ENCODE peak calls at places on chromosomes 6 and 20, in eight cellular contexts. One of them, this sample, is unnamed.
A peak's percentile ranks its signal among the peaks of the same experiment; 100 is the strongest.

GRCh38 chr6:129753422-129753821 is 43.4 kb upstream of the ARHGAP18 start:
- DNase-seq in PC-3: no peak
- DNase-seq in tibial nerve: no peak
- DNase-seq in sigmoid colon: no peak
- DNase-seq in CD8-positive, alpha-beta memory T cell: no peak
- DNase-seq in kidney: no peak
- DNase-seq in colonic mucosa: no peak
- DNase-seq in stomach: no peak
- DNase-seq in this sample: no peak

GRCh38 chr6:167750956-167751358 is 75.8 kb upstream of the AFDN start:
- DNase-seq in kidney: peak; percentile 94
- DNase-seq in stomach: peak; percentile 95
- DNase-seq in PC-3: peak; percentile 69
- DNase-seq in tibial nerve: no peak
- DNase-seq in CD8-positive, alpha-beta memory T cell: no peak
- DNase-seq in colonic mucosa: peak; percentile 80
- DNase-seq in sigmoid colon: peak; percentile 62
- DNase-seq in this sample: no peak

GRCh38 chr6:156021746-156022396 is 566.2 kb upstream of the NOX3 start:
- DNase-seq in colonic mucosa: no peak
- DNase-seq in kidney: no peak
- DNase-seq in CD8-positive, alpha-beta memory T cell: no peak
- DNase-seq in PC-3: peak; percentile 59
- DNase-seq in sigmoid colon: no peak
- DNase-seq in tibial nerve: no peak
- DNase-seq in stomach: no peak
- DNase-seq in this sample: no peak

GRCh38 chr6:39642300-39642699 is 82.9 kb downstream of the KIF6 start:
- DNase-seq in tibial nerve: no peak
- DNase-seq in CD8-positive, alpha-beta memory T cell: no peak
- DNase-seq in PC-3: no peak
- DNase-seq in colonic mucosa: no peak
- DNase-seq in kidney: no peak
- DNase-seq in sigmoid colon: no peak
- DNase-seq in stomach: no peak
- DNase-seq in this sample: no peak

GRCh38 chr6:132053523-132053922 is 102.4 kb upstream of the CCN2 start:
- DNase-seq in CD8-positive, alpha-beta memory T cell: no peak
- DNase-seq in stomach: no peak
- DNase-seq in tibial nerve: no peak
- DNase-seq in PC-3: no peak
- DNase-seq in sigmoid colon: no peak
- DNase-seq in kidney: no peak
- DNase-seq in colonic mucosa: no peak
- DNase-seq in this sample: no peak

GRCh38 chr6:155171747-155172191 is 92.0 kb upstream of the CLDN20 start:
- DNase-seq in tibial nerve: no peak
- DNase-seq in CD8-positive, alpha-beta memory T cell: no peak
- DNase-seq in kidney: no peak
- DNase-seq in stomach: no peak
- DNase-seq in colonic mucosa: no peak
- DNase-seq in PC-3: no peak
- DNase-seq in sigmoid colon: no peak
- DNase-seq in this sample: no peak

GRCh38 chr20:3010985-3011723 is 32.3 kb upstream of the GNRH2 start:
- DNase-seq in sigmoid colon: no peak
- DNase-seq in PC-3: peak; percentile 24
- DNase-seq in colonic mucosa: no peak
- DNase-seq in tibial nerve: no peak
- DNase-seq in stomach: no peak
- DNase-seq in CD8-positive, alpha-beta memory T cell: no peak
- DNase-seq in kidney: no peak
- DNase-seq in this sample: no peak

GRCh38 chr6:44606506-44606905 is 219.0 kb downstream of the CDC5L start:
- DNase-seq in colonic mucosa: no peak
- DNase-seq in CD8-positive, alpha-beta memory T cell: no peak
- DNase-seq in tibial nerve: peak; percentile 49
- DNase-seq in sigmoid colon: no peak
- DNase-seq in stomach: no peak
- DNase-seq in PC-3: no peak
- DNase-seq in kidney: no peak
- DNase-seq in this sample: no peak

DNA sequence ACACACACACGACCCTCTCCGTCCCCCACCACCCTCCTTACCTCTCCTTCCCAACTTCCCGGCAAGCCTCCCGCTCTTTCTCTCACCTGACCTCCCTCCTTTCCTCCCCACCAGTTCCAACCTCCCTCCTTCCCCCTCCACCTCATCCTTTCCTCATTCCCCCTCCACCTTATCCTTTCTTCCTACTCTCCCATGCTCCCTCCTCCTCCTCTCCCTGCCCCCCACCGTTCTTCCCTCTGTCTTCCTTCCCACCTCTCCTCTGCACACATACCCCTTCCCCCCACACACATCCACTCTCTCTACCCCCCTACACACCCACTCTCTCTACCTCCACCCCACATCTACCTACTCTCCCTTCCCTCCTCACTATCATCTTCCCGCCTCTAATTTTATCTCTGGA is 144.2 kb downstream of the TBC1D32 start:
- DNase-seq in tibial nerve: no peak
- DNase-seq in kidney: no peak
- DNase-seq in sigmoid colon: no peak
- DNase-seq in stomach: no peak
- DNase-seq in colonic mucosa: no peak
- DNase-seq in PC-3: no peak
- DNase-seq in CD8-positive, alpha-beta memory T cell: no peak
- DNase-seq in this sample: no peak
- H3K4me3 ChIP-seq in tibial nerve: no peak overlapping the region
- H3K4me3 ChIP-seq in kidney: no peak overlapping the region
- H3K4me3 ChIP-seq in sigmoid colon: no peak overlapping the region
- H3K4me3 ChIP-seq in stomach: no peak overlapping the region
- H3K4me3 ChIP-seq in colonic mucosa: no peak overlapping the region
- H3K4me3 ChIP-seq in PC-3: no peak overlapping the region
- H3K4me3 ChIP-seq in CD8-positive, alpha-beta memory T cell: no peak overlapping the region
- H3K4me3 ChIP-seq in this sample: no peak overlapping the region

GRCh38 chr20:63498950-63499332 is at the start of gene EEF1A2:
- DNase-seq in kidney: peak; percentile 80
- DNase-seq in sigmoid colon: peak; percentile 58
- DNase-seq in CD8-positive, alpha-beta memory T cell: peak; percentile 45
- DNase-seq in PC-3: peak; percentile 62
- DNase-seq in tibial nerve: no peak
- DNase-seq in stomach: peak; percentile 60
- DNase-seq in colonic mucosa: no peak
- DNase-seq in this sample: peak; percentile 59

GRCh38 chr20:63495771-63496403 is 3.0 kb downstream of the EEF1A2 start:
- DNase-seq in CD8-positive, alpha-beta memory T cell: peak; percentile 77
- DNase-seq in kidney: peak; percentile 87
- DNase-seq in tibial nerve: peak; percentile 65
- DNase-seq in colonic mucosa: peak; percentile 68
- DNase-seq in PC-3: peak; percentile 51
- DNase-seq in stomach: peak; percentile 79
- DNase-seq in sigmoid colon: peak; percentile 81
- DNase-seq in this sample: peak; percentile 82

GRCh38 chr20:63496404-63497120 is 2.3 kb downstream of the EEF1A2 start:
- DNase-seq in kidney: peak; percentile 63
- DNase-seq in colonic mucosa: no peak
- DNase-seq in stomach: no peak
- DNase-seq in PC-3: no peak
- DNase-seq in tibial nerve: no peak
- DNase-seq in CD8-positive, alpha-beta memory T cell: no peak
- DNase-seq in sigmoid colon: peak; percentile 65
- DNase-seq in this sample: no peak

GRCh38 chr20:63497946-63498935 is 642 bp downstream of the EEF1A2 start:
- DNase-seq in PC-3: peak; percentile 73
- DNase-seq in tibial nerve: no peak
- DNase-seq in sigmoid colon: peak; percentile 66
- DNase-seq in CD8-positive, alpha-beta memory T cell: no peak
- DNase-seq in kidney: peak; percentile 87
- DNase-seq in colonic mucosa: no peak
- DNase-seq in stomach: peak; percentile 61
- DNase-seq in this sample: no peak

DNA sequence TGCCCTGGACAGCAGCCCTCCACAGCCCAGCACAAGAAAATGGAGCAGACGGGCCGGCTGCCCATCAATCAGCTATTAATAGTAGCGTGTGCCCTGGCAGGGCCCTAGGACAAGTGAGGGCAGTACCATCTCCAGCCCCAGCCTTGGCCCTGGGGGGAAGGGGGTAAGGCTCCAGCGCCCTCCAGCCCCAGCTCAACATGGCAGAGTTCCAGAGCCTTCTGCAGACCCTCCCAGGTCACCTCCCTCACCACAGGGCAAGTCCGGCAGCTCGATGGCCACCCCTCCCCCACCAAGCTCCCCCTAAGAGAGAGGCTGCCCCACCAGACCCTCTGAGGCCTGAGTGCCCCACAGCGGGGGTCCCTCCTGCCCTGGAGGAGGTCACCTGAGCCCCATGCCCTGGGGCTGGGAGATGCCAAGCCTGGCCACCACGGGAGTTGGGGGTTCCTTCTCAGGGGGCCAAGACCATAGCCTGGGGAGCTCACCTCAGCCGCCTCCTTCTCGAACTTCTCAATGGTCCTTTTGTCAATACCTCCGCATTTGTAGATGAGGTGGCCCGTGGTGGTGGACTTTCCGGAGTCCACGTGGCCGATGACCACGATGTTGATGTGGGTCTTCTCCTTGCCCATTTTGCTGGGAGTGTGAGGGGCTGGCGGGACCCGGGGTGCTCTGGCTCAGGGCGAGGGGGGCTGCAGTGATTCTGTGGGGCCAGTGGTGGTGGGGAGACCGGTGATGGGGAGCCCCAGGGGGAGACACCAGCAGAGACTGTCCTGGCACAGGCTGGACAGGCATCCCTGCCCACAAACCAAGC is 1.5 kb downstream of the EEF1A2 start:
- DNase-seq in tibial nerve: no peak
- DNase-seq in stomach: no peak
- DNase-seq in CD8-positive, alpha-beta memory T cell: no peak
- DNase-seq in colonic mucosa: no peak
- DNase-seq in PC-3: no peak
- DNase-seq in kidney: peak; percentile 73
- DNase-seq in sigmoid colon: peak; percentile 64
- DNase-seq in this sample: no peak
- H3K4me3 ChIP-seq in tibial nerve: no peak overlapping the region
- H3K4me3 ChIP-seq in stomach: peak overlapping the region; percentile 56
- H3K4me3 ChIP-seq in CD8-positive, alpha-beta memory T cell: no peak overlapping the region
- H3K4me3 ChIP-seq in colonic mucosa: no peak overlapping the region
- H3K4me3 ChIP-seq in PC-3: peak overlapping the region; percentile 84
- H3K4me3 ChIP-seq in kidney: no peak overlapping the region
- H3K4me3 ChIP-seq in sigmoid colon: no peak overlapping the region
- H3K4me3 ChIP-seq in this sample: no peak overlapping the region

DNA sequence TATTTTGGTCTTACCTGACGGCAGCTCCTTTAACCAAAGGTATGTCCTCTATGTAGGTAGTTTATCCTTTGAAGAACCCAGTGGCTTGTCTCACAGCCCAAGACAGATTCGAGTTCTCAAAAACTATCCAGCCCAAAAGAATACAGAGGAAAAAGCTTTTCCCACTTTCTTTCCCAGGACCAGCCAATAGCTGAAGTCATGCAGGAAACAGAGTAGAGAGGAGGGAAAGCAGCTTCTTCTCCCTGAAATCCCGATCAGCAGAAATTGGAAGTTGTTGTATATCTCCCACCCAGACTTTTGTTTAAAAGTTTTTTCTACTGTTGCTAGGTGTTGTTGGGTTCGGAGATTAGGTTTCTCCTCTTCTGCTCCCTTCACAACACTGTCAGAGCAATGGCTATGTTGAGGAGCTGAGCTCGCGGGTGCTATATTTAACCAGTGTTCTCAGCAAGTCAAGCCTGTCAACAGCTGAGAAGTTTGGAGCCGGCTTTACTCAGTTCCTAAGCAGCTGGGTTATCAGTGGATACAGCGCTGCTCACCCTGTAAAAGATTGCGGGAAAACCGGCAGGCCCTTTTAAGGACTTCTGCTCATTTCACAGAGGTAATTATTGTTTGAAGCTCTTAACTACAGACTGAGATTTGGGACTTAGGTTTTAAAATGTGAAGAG is at the start of gene FILIP1:
- DNase-seq in PC-3: no peak
- DNase-seq in kidney: peak; percentile 60
- DNase-seq in tibial nerve: peak; percentile 39
- DNase-seq in CD8-positive, alpha-beta memory T cell: no peak
- DNase-seq in stomach: no peak
- DNase-seq in colonic mucosa: no peak
- DNase-seq in sigmoid colon: peak; percentile 87
- DNase-seq in this sample: no peak
- H3K4me3 ChIP-seq in PC-3: no peak within 1 kb of the TSS
- H3K4me3 ChIP-seq in kidney: peak within 1 kb of the TSS; percentile 58
- H3K4me3 ChIP-seq in tibial nerve: peak within 1 kb of the TSS; percentile 5
- H3K4me3 ChIP-seq in CD8-positive, alpha-beta memory T cell: no peak within 1 kb of the TSS
- H3K4me3 ChIP-seq in stomach: peak within 1 kb of the TSS; percentile 38
- H3K4me3 ChIP-seq in colonic mucosa: no peak within 1 kb of the TSS
- H3K4me3 ChIP-seq in sigmoid colon: peak within 1 kb of the TSS; percentile 46
- H3K4me3 ChIP-seq in this sample: no peak within 1 kb of the TSS

GRCh38 chr6:10391299-10391630 is 23.6 kb downstream of the TFAP2A start:
- DNase-seq in PC-3: no peak
- DNase-seq in CD8-positive, alpha-beta memory T cell: no peak
- DNase-seq in tibial nerve: no peak
- DNase-seq in colonic mucosa: no peak
- DNase-seq in kidney: no peak
- DNase-seq in sigmoid colon: no peak
- DNase-seq in stomach: no peak
- DNase-seq in this sample: no peak

GRCh38 chr6:10389739-10390494 is 25.0 kb downstream of the TFAP2A start:
- DNase-seq in sigmoid colon: no peak
- DNase-seq in kidney: no peak
- DNase-seq in colonic mucosa: no peak
- DNase-seq in tibial nerve: no peak
- DNase-seq in stomach: no peak
- DNase-seq in CD8-positive, alpha-beta memory T cell: no peak
- DNase-seq in PC-3: no peak
- DNase-seq in this sample: no peak

GRCh38 chr6:10391799-10392198 is 23.1 kb downstream of the TFAP2A start:
- DNase-seq in PC-3: no peak
- DNase-seq in sigmoid colon: no peak
- DNase-seq in kidney: no peak
- DNase-seq in stomach: no peak
- DNase-seq in CD8-positive, alpha-beta memory T cell: no peak
- DNase-seq in tibial nerve: no peak
- DNase-seq in colonic mucosa: no peak
- DNase-seq in this sample: no peak

GRCh38 chr6:10393544-10394225 is 21.2 kb downstream of the TFAP2A start:
- DNase-seq in kidney: no peak
- DNase-seq in sigmoid colon: no peak
- DNase-seq in CD8-positive, alpha-beta memory T cell: no peak
- DNase-seq in PC-3: no peak
- DNase-seq in tibial nerve: no peak
- DNase-seq in stomach: no peak
- DNase-seq in colonic mucosa: no peak
- DNase-seq in this sample: no peak

DNA sequence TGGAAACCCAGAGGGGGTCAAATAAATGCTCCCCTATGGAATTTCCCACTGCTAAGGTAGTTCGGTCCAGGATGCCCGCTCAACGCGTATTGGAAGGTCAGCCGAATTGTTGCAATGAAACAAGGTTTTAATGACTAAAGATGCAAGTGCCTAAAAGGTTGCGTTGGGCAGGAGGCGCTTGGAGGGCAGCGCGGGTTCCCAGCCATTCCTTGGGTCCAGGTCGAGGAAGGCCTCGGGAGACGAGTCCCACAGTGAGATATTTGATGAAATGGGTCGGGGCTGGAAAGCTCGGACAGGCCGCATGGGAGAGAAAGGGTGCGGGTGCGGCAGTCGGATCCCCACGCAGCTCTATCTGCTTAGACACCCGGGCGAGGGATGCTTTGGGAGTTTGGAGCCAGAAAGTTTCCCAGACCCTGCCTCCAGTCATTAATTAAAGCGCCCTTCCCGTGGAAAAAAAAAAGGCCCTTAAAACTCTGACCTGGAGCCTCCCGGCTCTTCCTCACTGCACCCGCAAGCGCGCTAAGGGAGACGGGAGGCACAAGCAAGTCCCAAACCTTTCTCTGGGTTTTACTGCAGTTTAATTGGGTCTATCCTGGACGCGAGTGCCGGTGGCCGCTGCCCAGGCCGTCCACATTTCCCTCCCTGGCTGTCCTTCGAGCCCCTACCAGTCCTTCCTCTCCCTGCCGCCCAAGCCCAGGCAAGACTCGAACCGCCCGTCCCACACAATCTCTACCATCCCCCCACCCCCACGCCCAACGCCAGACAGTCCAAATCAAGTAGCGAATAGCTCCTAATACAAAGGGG is 24.2 kb downstream of the TFAP2A start:
- DNase-seq in kidney: no peak
- DNase-seq in colonic mucosa: no peak
- DNase-seq in sigmoid colon: no peak
- DNase-seq in tibial nerve: no peak
- DNase-seq in PC-3: no peak
- DNase-seq in CD8-positive, alpha-beta memory T cell: no peak
- DNase-seq in stomach: no peak
- DNase-seq in this sample: no peak
- H3K4me3 ChIP-seq in kidney: no peak overlapping the region
- H3K4me3 ChIP-seq in colonic mucosa: no peak overlapping the region
- H3K4me3 ChIP-seq in sigmoid colon: no peak overlapping the region
- H3K4me3 ChIP-seq in tibial nerve: no peak overlapping the region
- H3K4me3 ChIP-seq in PC-3: no peak overlapping the region
- H3K4me3 ChIP-seq in CD8-positive, alpha-beta memory T cell: no peak overlapping the region
- H3K4me3 ChIP-seq in stomach: no peak overlapping the region
- H3K4me3 ChIP-seq in this sample: no peak overlapping the region

This sample was measured in naive thymus-derived CD4-positive, alpha-beta T cell.